ENCODE peak calls at places on chromosomes 7 and 10, in four cellular contexts. K is cardiac muscle cell, R is bronchial epithelial cell, C is sigmoid colon. J is an unnamed sample.

GRCh38 chr10:48517911-48518321 is 87.0 kb downstream of the ARHGAP22 start:
- DNase-seq in K (no peak), R (no peak), C (no peak), J (no peak)

GRCh38 chr10:103265712-103266329 is 11.1 kb upstream of the INA start:
- DNase-seq in K (peak), R (peak), C (no peak), J (no peak)

GRCh38 chr10:103333934-103334520 is 16.9 kb downstream of the PCGF6 start:
- DNase-seq in K (peak), R (peak), C (no peak), J (no peak)

GRCh38 chr10:62582804-62583208 is 208.6 kb downstream of the ZNF365 start:
- DNase-seq in K (peak), R (peak), C (peak), J (no peak)

GRCh38 chr7:10122573-10123100 is 851.0 kb upstream of the PHF14 start:
- DNase-seq in K (peak), R (no peak), C (no peak), J (peak)

GRCh38 chr7:63039882-63040281 is 958.8 kb upstream of the ZNF722 start:
- DNase-seq in K (no peak), R (no peak), C (no peak), J (no peak)

GRCh38 chr10:106436123-106436740 is 728.3 kb downstream of the SORCS1 start:
- DNase-seq in K (no peak), R (peak), C (no peak), J (no peak)

GRCh38 chr10:96345250-96345649 is 13.6 kb downstream of the OPALIN start:
- DNase-seq in K (no peak), R (no peak), C (no peak), J (no peak)

GRCh38 chr7:130973637-130974036 is 239.6 kb upstream of the KLF14 start:
- DNase-seq in K (no peak), R (no peak), C (no peak), J (no peak)

GRCh38 chr7:102253076-102253972 is 33.3 kb upstream of the SH2B2 start:
- DNase-seq in K (no peak), R (no peak), C (no peak), J (no peak)

GRCh38 chr10:43202224-43202656 is 64.0 kb downstream of the CSGALNACT2 start:
- DNase-seq in K (peak), R (peak), C (peak), J (peak)

GRCh38 chr10:49076741-49077521 is 38.4 kb downstream of the VSTM4 start:
- DNase-seq in K (no peak), R (no peak), C (no peak), J (no peak)

GRCh38 chr7:41747951-41748350 is 45.1 kb upstream of the INHBA start:
- DNase-seq in K (no peak), R (no peak), C (no peak), J (no peak)

GRCh38 chr10:33381391-33381790 is 46.9 kb upstream of the NRP1 start:
- DNase-seq in K (no peak), R (no peak), C (no peak), J (no peak)

DNA sequence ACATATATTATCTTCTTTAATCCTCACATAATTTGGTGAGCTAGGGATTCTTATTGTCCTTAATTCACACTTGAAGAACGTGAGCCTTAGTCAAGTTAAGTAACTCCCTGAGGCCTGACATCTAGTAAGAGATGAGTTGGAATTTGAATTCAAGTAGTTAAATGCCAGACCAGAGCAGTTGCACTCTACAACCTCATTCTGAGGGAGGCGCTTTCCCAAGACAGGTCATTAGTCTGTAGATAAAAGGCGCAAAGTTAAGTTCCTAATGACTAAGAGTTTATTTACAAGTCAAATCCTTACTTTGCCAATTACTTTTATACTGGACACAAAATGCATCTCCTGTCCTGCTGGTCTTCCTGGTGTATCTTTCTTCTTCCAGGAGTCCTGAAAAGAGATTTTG is 3.6 kb upstream of the EXOC6 start:
- DNase-seq in K (peak), R (no peak), C (no peak), J (no peak)
- TF ChIP-seq CTCF in K (peak), R (no peak), C (no peak), J (peak)

GRCh38 chr7:22190736-22191135 is 166.2 kb downstream of the RAPGEF5 start:
- DNase-seq in K (no peak), R (no peak), C (no peak), J (peak)

GRCh38 chr7:22193361-22194016 is 163.5 kb downstream of the RAPGEF5 start:
- DNase-seq in K (peak), R (no peak), C (peak), J (peak)

GRCh38 chr7:22194633-22195273 is 162.2 kb downstream of the RAPGEF5 start:
- DNase-seq in K (no peak), R (no peak), C (no peak), J (peak)

GRCh38 chr7:22195402-22195801 is 161.6 kb downstream of the RAPGEF5 start:
- DNase-seq in K (no peak), R (no peak), C (no peak), J (no peak)

GRCh38 chr7:22192778-22193177 is 164.2 kb downstream of the RAPGEF5 start:
- DNase-seq in K (no peak), R (no peak), C (no peak), J (no peak)
- H3K4me3 ChIP-seq in K (no peak), R (no peak), C (peak), J (peak)

GRCh38 chr10:121927841-121928527 is at the start of gene ATE1:
- DNase-seq in K (peak), R (peak), C (peak), J (peak)
- TF ChIP-seq CTCF in K (no peak), R (no peak), C (no peak), J (no peak)

DNA sequence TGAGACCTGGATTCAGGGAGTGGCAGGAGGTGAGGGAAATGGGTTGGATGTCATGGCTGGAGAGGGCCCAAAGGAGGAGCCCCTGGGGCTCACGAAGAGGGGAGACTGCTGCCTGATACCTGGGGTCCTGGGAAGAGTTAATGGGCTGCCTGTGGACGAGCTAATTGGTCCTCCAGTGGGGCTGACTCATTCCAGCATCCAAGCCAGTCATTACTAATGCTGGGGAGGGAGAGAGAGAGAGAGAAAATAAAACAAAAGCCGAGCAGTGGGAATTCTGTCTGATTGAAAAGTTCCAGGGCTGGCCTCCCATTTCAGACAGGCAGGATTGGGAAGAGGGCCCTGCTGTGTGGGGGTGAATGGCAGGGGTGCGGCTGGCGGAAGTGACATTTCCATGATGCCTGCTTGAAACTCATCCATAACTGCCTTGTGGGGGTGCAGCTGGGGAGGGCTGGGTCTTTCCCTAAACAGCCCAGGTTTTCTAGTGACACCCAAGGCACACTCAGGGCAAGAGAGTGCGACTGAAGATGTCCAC is 297.8 kb downstream of the RPS24 start:
- DNase-seq in K (peak), R (no peak), C (peak), J (no peak)
- H3K4me3 ChIP-seq in K (no peak), R (no peak), C (no peak), J (no peak)

DNA sequence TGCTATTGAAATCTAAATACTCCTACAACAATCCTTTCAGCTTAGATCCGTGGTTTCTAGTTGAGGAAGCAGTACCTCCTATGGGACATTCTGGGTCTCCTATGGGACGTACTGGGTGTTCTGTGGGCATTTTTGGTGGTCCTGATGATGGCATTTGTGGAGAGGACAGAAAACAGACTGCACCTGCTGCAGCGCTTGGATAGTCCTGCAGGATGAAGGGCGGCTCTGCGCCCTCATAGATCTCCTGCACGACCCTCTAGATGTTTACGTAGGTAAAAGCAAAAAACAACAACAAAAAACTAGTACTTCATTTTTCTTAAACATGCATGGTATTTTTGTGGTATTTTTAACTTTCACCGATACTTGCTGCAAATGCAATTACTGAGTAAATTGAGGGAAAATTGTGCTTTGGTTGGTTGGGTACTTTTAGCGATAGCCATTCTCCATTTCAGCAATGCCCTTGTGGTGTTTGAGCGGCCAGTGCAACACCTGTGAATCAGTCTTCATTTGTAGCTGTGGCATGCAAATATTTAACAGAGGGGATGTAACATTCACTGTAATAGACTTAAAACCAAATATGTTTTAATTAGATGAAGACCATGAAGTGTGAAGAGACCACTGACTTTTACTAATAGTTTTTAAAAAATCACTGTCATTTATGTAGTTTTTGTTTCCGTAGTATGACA is 461.2 kb downstream of the SDK1 start:
- DNase-seq in K (no peak), R (no peak), C (no peak), J (no peak)
- TF ChIP-seq CTCF in K (no peak), R (no peak), C (no peak), J (no peak)

GRCh38 chr7:112994666-112995065 is 92.0 kb downstream of the GPR85 start:
- DNase-seq in K (no peak), R (no peak), C (no peak), J (no peak)
- H3K4me3 ChIP-seq in K (no peak), R (no peak), C (no peak), J (no peak)

DNA sequence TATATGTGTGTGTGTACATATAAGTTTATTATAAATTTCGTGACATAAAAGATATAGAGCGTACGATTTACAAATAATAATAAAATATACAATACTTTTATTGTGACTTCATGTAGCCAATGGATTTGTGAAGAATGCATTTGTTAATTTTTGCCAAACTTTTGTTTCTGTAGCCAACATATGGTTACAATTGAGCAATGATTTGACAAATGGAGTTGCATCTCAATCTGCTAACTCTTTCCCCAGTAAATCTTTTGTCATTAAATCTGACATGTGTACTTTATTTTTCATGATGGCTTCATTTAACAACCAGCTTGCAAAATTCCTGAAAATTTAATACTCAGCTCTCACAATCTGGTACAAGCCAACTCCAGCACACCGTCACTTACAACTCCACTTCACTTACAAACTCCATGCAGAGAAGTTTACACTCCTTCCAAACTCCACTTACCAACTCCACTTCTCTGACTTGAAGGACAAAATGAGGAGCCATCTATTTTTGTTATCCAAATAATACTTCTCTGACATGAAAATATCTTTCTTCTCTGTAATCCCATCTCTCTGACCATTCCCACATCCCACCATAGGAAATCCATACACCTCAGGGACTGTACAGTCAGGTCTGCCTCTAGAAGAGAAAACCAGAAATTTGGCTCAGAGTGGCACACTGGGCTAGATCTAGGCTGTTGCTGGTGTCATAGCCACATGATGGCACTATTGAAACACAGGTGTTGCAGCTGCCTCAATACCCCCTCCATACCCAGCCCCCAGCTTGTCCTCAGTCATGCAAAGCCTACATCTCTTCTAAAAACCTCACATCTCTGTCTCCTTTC is 26.6 kb upstream of the HIBADH start:
- DNase-seq in K (peak), R (peak), C (no peak), J (peak)
- TF ChIP-seq CTCF in K (peak), R (peak), C (no peak), J (peak)

DNA sequence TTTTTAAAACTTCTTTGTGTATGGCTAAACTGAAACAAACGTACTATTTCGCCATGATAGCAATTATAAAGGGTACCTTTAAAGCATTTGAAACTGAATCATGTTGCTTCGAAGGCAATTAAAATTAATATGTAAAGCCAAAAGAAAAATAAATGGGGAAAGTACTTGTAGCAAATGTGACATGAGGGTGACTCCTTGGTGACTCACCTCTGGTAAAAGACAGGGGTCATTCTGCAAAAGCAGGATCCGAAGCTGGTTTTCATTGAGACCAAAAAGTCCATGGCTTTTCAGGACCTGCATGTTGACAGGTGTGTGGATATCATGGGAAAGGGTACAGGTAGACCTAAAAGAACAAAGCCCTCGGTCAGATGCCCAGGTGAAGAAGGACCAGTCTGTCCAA is 1.5 kb downstream of the ZC3HAV1L start:
- DNase-seq in K (no peak), R (peak), C (no peak), J (no peak)
- H3K4me3 ChIP-seq in K (no peak), R (no peak), C (peak), J (no peak)